ENCODE peak calls at places on chromosomes 13 and 19, in five cellular contexts. F is H9, B is neuronal stem cell, G is trophoblast cell, R is H1. U is an unnamed sample.

GRCh38 chr19:36973844-36974195 is 57.7 kb downstream of the ZNF568 start:
- DNase-seq in F (no peak), G (no peak), R (no peak), B (no peak), U (no peak)

GRCh38 chr13:37833411-37833810 is 36.2 kb downstream of the TRPC4 start:
- DNase-seq in R (no peak), G (no peak), F (no peak), B (no peak), U (no peak)

GRCh38 chr19:14347999-14348889 is 33.0 kb upstream of the ADGRE5 start:
- DNase-seq in F (peak; percentile 76), G (peak; percentile 28), R (peak; percentile 19), B (peak; percentile 60), U (peak; percentile 60)

GRCh38 chr13:23427342-23428182 is 5.9 kb downstream of the SACS start:
- DNase-seq in R (no peak), G (no peak), F (no peak), B (no peak), U (peak; percentile 64)

GRCh38 chr19:3358392-3358918 is 7.9 kb upstream of the NFIC start:
- DNase-seq in G (no peak), F (no peak), R (no peak), B (no peak), U (no peak)

GRCh38 chr19:16118489-16119033 is 6.9 kb downstream of the RAB8A start:
- DNase-seq in G (peak; percentile 19), B (no peak), F (no peak), R (no peak), U (no peak)

GRCh38 chr13:97235549-97236206 is 13.5 kb downstream of the MBNL2 start:
- DNase-seq in R (no peak), G (no peak), F (no peak), B (no peak), U (no peak)

GRCh38 chr13:31951215-31951678 is 80.3 kb upstream of the FRY start:
- DNase-seq in G (peak; percentile 64), B (no peak), F (no peak), R (no peak), U (peak; percentile 82)

GRCh38 chr19:29971648-29972047 is 29.6 kb downstream of the URI1 start:
- DNase-seq in R (no peak), G (no peak), B (no peak), F (no peak), U (no peak)

GRCh38 chr19:43776285-43776684 is 4.5 kb downstream of the KCNN4 start:
- DNase-seq in B (no peak), G (no peak), R (no peak), F (no peak), U (no peak)

GRCh38 chr13:101739382-101740178 is 287.1 kb downstream of the ITGBL1 start:
- DNase-seq in R (no peak), G (no peak), B (no peak), F (no peak), U (no peak)

GRCh38 chr13:31441804-31442487 is 242.2 kb downstream of the B3GLCT start:
- DNase-seq in B (no peak), G (no peak), F (no peak), R (no peak), U (no peak)

GRCh38 chr13:44012910-44013309 is 133.2 kb downstream of the LACC1 start:
- DNase-seq in F (no peak), B (no peak), G (no peak), R (no peak), U (no peak)

GRCh38 chr19:27745978-27746542 is 1466.9 kb downstream of the UQCRFS1 start:
- DNase-seq in R (no peak), F (peak; percentile 2), B (no peak), G (no peak), U (no peak)

GRCh38 chr19:11299946-11300810 is 4.2 kb downstream of the TSPAN16 start:
- DNase-seq in F (no peak), R (no peak), B (no peak), G (no peak), U (no peak)

GRCh38 chr19:17052439-17052838 is 22.8 kb downstream of the HAUS8 start:
- DNase-seq in G (peak; percentile 42), B (no peak), F (peak; percentile 58), R (no peak), U (peak; percentile 63)

GRCh38 chr19:4951671-4952070 is 17.2 kb upstream of the KDM4B start:
- DNase-seq in G (peak; percentile 89), R (no peak), F (no peak), B (no peak), U (no peak)

GRCh38 chr13:114031631-114032030 is 57.8 kb upstream of the C13orf46 start:
- DNase-seq in F (no peak), R (no peak), B (no peak), G (no peak), U (no peak)

GRCh38 chr13:29923554-29924481 is 73.4 kb upstream of the UBL3 start:
- DNase-seq in F (peak; percentile 90), R (peak; percentile 77), B (no peak), G (peak; percentile 91), U (peak; percentile 98)

GRCh38 chr13:108115739-108116138 is 99.6 kb downstream of the LIG4 start:
- DNase-seq in G (no peak), F (no peak), B (no peak), R (no peak), U (no peak)

GRCh38 chr13:101700598-101700997 is 248.1 kb downstream of the ITGBL1 start:
- DNase-seq in R (no peak), B (no peak), G (no peak), F (no peak), U (no peak)

GRCh38 chr19:16441661-16442071 is 30.1 kb downstream of the EPS15L1 start:
- DNase-seq in B (peak; percentile 38), G (peak; percentile 48), R (no peak), F (peak; percentile 71), U (peak; percentile 28)

GRCh38 chr19:48475369-48476068 is 6.3 kb downstream of the CYTH2 start:
- DNase-seq in G (no peak), F (no peak), B (no peak), R (no peak), U (no peak)

GRCh38 chr19:3692141-3693029 is 7.9 kb downstream of the PIP5K1C start:
- DNase-seq in R (no peak), F (no peak), B (no peak), G (no peak), U (no peak)

GRCh38 chr19:4557186-4557970 is 2.1 kb downstream of the SEMA6B start:
- DNase-seq in B (no peak), R (no peak), F (peak; percentile 78), G (no peak), U (no peak)

GRCh38 chr19:1855040-1855827 is 7.0 kb upstream of the REXO1 start:
- DNase-seq in G (peak; percentile 62), F (peak; percentile 98), B (peak; percentile 77), R (peak; percentile 71), U (peak; percentile 93)

GRCh38 chr19:47821460-47822020 is at the start of gene CRX:
- DNase-seq in F (no peak), G (no peak), R (no peak), B (no peak), U (no peak)

GRCh38 chr19:5035817-5036732 is 67.2 kb downstream of the KDM4B start:
- DNase-seq in G (no peak), B (no peak), R (no peak), F (no peak), U (no peak)

GRCh38 chr19:48845384-48845783 is 9.1 kb upstream of the HSD17B14 start:
- DNase-seq in G (no peak), R (no peak), F (no peak), B (no peak), U (no peak)

GRCh38 chr13:98798849-98799645 is 46.6 kb upstream of the SLC15A1 start:
- DNase-seq in B (no peak), F (no peak), G (peak; percentile 17), R (no peak), U (no peak)

DNA sequence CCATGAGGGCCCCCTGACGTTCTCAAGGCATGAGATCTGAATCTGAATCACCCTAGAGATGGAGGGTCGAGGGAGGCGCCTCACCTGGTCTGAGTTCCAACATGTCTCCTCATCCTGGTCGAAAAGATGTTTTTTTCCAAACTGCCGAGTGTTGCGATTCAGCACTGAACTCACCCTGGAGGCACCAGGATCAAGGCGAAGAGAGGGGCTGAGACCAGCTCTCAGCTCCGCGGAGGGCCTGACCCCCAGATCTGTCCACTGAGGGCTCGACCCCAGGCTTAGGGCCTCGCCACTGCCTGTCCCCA is 555 bp downstream of the NR2C2AP start:
- DNase-seq in F (no peak), R (no peak), B (no peak), G (no peak), U (no peak)
- H3K14ac ChIP-seq in F (no peak overlapping the region), R (no peak overlapping the region), B (no peak overlapping the region), G (peak overlapping the region; percentile 84), U (no peak overlapping the region)

DNA sequence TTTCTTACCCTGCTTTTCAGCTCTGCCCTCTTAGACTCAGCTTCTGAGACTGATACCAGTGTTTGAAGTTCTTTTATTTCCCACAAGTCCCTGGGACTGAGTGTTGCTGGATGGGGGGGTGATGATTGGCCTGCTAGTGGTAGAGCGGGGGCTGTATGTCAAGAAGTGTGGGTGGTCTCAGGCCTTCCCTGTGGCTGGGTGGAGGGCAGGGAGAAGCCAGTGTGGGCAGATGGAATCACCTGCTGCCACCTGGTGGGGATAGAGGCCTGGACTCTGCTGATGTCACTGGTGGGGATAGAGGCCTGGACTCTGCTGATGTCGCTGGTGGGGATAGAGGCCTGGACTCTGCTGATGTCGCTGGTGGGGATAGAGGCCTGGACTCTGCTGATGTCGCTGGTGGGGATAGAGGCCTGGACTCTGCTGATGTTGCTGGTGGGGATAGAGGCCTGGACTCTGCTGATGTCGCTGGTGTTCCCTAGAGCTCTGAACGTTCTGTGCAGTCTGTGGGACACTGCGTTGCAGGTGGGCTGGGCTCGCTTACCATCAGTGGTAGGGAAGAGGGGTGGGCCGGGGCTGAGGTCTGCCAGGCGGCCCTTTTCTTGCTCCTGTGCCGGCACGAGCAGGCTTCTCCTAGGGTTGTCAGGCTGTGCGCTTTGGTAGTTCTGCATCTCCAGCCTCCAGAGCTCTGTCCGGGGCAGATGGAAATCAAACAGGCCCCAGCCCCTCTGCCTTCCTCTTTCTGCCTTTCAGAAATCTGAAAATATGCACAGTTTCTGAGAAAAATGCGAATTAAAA is 101.3 kb downstream of the ARHGEF7 start:
- DNase-seq in F (peak; percentile 58), G (no peak), R (no peak), B (peak; percentile 46), U (peak; percentile 53)
- H2BK12ac ChIP-seq in F (no peak overlapping the region), G (no peak overlapping the region), R (no peak overlapping the region), B (no peak overlapping the region), U (no peak overlapping the region)

GRCh38 chr13:49400755-49401659 is 42.9 kb downstream of the CAB39L start:
- DNase-seq in F (no peak), B (peak; percentile 14), G (peak; percentile 70), R (no peak), U (peak; percentile 93)
- H3K14ac ChIP-seq in F (no peak overlapping the region), B (no peak overlapping the region), G (no peak overlapping the region), R (no peak overlapping the region), U (no peak overlapping the region)

DNA sequence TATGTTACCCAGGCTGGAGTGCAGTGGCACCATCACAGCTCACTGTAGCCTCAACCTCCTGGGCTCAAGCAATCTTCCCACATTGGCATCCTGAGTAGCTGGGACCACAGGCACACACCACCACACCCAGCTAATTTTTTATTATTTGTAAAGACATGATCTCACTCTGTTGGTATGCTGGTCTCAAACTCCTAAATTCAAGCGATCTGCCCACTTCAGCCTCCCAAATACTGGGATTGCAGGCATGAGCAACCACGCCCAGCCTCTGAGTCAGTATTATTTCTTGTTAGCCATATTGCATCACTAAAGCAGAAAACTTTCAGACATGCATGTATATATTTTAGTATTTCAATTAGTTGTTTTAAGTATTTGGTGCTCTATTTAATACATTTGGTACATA is 376.4 kb downstream of the GPC6 start:
- DNase-seq in F (no peak), B (no peak), G (no peak), R (peak; percentile 2), U (peak; percentile 45)
- H2BK12ac ChIP-seq in F (no peak overlapping the region), B (no peak overlapping the region), G (no peak overlapping the region), R (no peak overlapping the region), U (no peak overlapping the region)